ENCODE peak calls at places on chromosome 19, in seven cellular contexts. M, L, T, Z, P, H and R are unnamed samples.

GRCh38 chr19:49491030-49491803 is 3.8 kb downstream of the RPL13A start:
- DNase-seq in H (no peak), L (no peak), P (no peak), Z (no peak), T (no peak), M (no peak), R (no peak)

GRCh38 chr19:52689804-52690394 is 44.9 kb downstream of the ZNF611 start:
- DNase-seq in Z (peak), L (peak), H (peak), M (peak), P (peak), T (peak), R (peak)

GRCh38 chr19:46782355-46783019 is 5.9 kb downstream of the SLC1A5 start:
- DNase-seq in Z (no peak), M (no peak), L (no peak), H (no peak), P (no peak), T (no peak), R (no peak)

GRCh38 chr19:19109601-19110000 is 28.7 kb downstream of the TMEM161A start:
- DNase-seq in M (no peak), P (no peak), H (peak), Z (no peak), L (no peak), T (no peak), R (no peak)

GRCh38 chr19:53772943-53773342 is 51.2 kb downstream of the NLRP12 start:
- DNase-seq in T (peak), L (peak), H (peak), Z (peak), M (peak), P (no peak), R (peak)

GRCh38 chr19:13597625-13598024 is 91.3 kb upstream of the CACNA1A start:
- DNase-seq in L (peak), H (peak), T (peak), Z (no peak), P (no peak), M (peak), R (peak)

GRCh38 chr19:12611361-12611699 is 610 bp downstream of the ZNF791 start:
- DNase-seq in P (no peak), H (peak), L (peak), M (no peak), T (peak), Z (peak), R (peak)

GRCh38 chr19:35856546-35857149 is at the start of gene KIRREL2:
- DNase-seq in T (peak), M (no peak), H (no peak), Z (no peak), L (no peak), P (no peak), R (no peak)

GRCh38 chr19:55811340-55811739 is 20.5 kb downstream of the NLRP11 start:
- DNase-seq in L (no peak), T (no peak), H (no peak), P (no peak), M (no peak), Z (no peak), R (no peak)

GRCh38 chr19:10338940-10339339 is 484 bp downstream of the ICAM3 start:
- DNase-seq in M (no peak), Z (no peak), T (no peak), L (no peak), H (no peak), P (no peak), R (no peak)

DNA sequence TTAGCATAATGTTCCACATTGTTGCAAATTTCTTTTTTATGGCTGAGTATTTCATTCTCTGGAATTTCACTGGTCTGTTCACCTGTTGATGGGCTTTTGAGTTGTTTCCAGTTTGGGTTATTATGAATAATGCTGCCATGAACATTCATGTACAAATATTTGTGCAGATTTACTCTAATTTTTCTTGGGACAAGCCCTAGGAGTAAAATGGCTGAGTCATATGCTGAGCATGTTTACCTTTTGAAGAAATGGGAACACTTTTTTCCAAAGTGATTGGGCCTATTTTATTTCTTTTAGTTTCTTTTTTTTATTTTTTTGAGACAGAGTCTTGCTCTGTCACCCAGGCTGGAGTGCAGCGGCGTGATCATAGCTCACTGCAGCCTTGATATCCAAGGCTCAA is 4.7 kb upstream of the FBL start:
- DNase-seq in T (no peak), H (no peak), Z (no peak), L (no peak), P (no peak), M (no peak), R (no peak)
- H3K27ac ChIP-seq in T (no peak), H (no peak), Z (no peak), L (no peak), P (no peak), M (no peak), R (no peak)

GRCh38 chr19:2038284-2039081 is 12.6 kb downstream of the MKNK2 start:
- DNase-seq in L (no peak), M (no peak), P (no peak), T (peak), Z (no peak), H (no peak), R (no peak)

GRCh38 chr19:2037676-2038255 is 13.3 kb downstream of the MKNK2 start:
- DNase-seq in T (peak), M (no peak), Z (no peak), H (no peak), P (no peak), L (no peak), R (no peak)

GRCh38 chr19:2039959-2040646 is 10.9 kb downstream of the MKNK2 start:
- DNase-seq in M (no peak), Z (no peak), T (peak), P (no peak), L (no peak), H (no peak), R (no peak)

GRCh38 chr19:2040647-2041435 is 10.2 kb downstream of the MKNK2 start:
- DNase-seq in T (peak), L (no peak), P (no peak), Z (no peak), H (no peak), M (no peak), R (no peak)

GRCh38 chr19:2039082-2039958 is 11.7 kb downstream of the MKNK2 start:
- DNase-seq in H (no peak), Z (no peak), T (peak), P (no peak), L (no peak), M (no peak), R (no peak)
- H3K27ac ChIP-seq in H (no peak), Z (no peak), T (no peak), P (peak), L (no peak), M (no peak), R (no peak)

GRCh38 chr19:17303940-17304267 is 679 bp upstream of the ABHD8 start:
- DNase-seq in T (no peak), H (peak), P (no peak), M (no peak), Z (peak), L (no peak), R (no peak)
- H3K27ac ChIP-seq in T (no peak), H (no peak), P (no peak), M (peak), Z (peak), L (no peak), R (peak)

GRCh38 chr19:4375620-4376228 is 24.6 kb downstream of the SH3GL1 start:
- DNase-seq in H (peak), M (no peak), Z (no peak), L (no peak), T (peak), P (no peak), R (peak)
- H3K27ac ChIP-seq in H (peak), M (peak), Z (peak), L (peak), T (peak), P (no peak), R (peak)

DNA sequence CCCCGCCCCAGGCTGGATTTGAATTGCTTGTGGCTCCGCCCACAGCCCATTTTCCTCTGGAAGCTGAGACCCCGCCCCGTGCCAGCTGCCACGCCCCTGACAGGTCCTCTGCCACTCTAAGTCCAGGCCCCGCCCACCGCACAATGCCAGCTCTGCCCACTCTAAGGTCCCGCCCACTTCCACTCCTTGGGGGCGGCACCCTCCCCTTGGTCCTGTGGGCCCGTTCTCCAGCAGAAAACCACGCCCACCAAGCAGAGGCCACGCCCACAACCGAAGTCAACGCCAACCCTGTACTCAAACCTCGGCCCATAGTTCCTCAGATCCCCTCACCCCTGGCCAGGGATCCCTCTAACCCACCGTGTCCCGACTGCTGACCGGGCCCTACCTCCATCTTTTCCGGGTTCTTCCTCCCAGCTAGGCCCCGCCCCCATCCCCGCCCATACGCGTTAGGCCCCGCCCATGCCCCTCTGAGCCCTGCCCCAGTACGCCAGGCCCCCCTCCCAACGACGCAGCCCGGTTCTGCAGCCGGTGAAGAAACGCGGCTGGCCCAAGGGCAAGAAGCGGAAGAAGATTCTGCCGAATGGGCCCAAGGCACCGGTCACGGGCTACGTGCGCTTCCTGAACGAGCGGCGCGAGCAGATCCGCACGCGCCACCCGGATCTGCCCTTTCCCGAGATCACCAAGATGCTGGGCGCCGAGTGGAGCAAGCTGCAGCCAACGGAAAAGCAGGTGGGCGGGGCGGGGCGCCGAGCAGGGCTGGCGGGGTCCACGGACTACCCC is 1.3 kb downstream of the HMG20B start:
- DNase-seq in P (peak), M (peak), H (peak), L (peak), Z (peak), T (peak), R (peak)
- H3K27ac ChIP-seq in P (no peak), M (peak), H (no peak), L (no peak), Z (peak), T (no peak), R (no peak)

GRCh38 chr19:8446055-8446709 is 1.4 kb downstream of the HNRNPM start:
- DNase-seq in Z (no peak), M (no peak), L (no peak), P (no peak), H (peak), T (no peak), R (no peak)
- H3K27ac ChIP-seq in Z (peak), M (peak), L (no peak), P (peak), H (peak), T (peak), R (peak)

DNA sequence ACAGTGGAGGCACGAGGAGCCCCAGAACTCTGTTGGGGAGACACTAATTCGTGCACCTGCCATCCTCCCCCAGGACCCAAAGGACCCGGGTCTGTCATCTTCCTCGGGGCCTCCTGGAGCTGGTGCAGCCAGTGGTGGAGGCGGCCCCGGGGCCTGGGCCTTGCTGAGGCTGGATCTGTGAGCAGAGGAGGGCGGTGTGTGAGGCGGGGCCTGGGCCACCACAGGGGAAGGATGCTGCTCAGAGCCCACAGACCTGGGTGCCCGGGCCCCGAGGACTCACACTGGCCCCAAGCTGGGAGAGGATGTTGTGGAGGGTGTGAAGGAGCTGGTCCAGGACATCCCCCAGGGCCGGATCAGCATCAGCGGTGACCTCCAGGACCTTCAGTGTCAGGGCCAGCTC is 8.3 kb downstream of the IFNL3 start:
- DNase-seq in M (peak), T (no peak), H (no peak), Z (no peak), P (no peak), L (no peak), R (no peak)
- H3K27ac ChIP-seq in M (no peak), T (no peak), H (no peak), Z (no peak), P (no peak), L (no peak), R (no peak)

GRCh38 chr19:4038661-4039096 is 28.0 kb downstream of the ZBTB7A start:
- DNase-seq in Z (no peak), P (no peak), H (no peak), M (no peak), T (no peak), L (no peak), R (no peak)

GRCh38 chr19:4038057-4038456 is 28.6 kb downstream of the ZBTB7A start:
- DNase-seq in P (no peak), Z (no peak), H (no peak), T (no peak), M (no peak), L (no peak), R (no peak)

GRCh38 chr19:4036576-4037300 is 29.2 kb downstream of the PIAS4 start:
- DNase-seq in Z (no peak), L (no peak), H (no peak), M (no peak), T (no peak), P (no peak), R (no peak)

GRCh38 chr19:4035582-4035981 is 28.0 kb downstream of the PIAS4 start:
- DNase-seq in L (no peak), T (no peak), M (no peak), P (no peak), Z (no peak), H (no peak), R (no peak)

GRCh38 chr19:4037301-4037949 is 29.3 kb downstream of the ZBTB7A start:
- DNase-seq in M (no peak), L (no peak), Z (no peak), T (no peak), P (no peak), H (no peak), R (no peak)
- H3K27ac ChIP-seq in M (no peak), L (no peak), Z (no peak), T (no peak), P (no peak), H (no peak), R (no peak)

DNA sequence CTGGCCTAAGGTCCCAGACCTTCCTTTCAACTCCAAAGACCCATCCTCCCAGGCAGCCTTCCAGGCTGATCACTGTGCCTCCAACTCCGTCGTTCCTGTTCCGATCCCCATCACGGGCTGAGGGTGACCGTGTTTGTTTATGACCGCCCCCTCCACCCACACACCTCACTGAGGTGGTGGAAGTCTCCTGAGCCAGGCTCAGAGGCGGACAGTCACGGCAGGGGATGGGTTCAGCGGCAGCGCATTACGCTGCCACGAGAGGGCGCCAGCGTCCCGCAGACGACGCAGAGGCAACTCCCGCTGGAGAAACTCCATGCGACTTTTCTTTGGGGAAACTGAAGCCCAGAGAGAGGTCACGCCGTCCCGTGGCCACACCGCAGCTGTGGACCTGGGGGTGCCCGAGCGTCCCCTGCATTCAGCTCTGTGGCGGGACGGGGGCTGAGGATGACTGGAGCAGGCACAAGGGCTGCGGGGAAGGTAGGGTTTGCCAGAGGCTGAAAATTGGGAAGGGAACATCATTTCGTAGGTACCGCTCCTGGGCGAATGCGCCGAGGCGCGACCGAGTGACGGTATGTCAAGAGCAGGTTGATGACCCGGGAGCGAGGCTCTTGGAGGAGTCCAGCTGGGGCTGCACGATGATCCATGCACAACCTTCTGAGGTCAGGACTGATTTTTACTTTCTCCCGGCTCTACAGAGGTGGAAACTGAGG is 920 bp upstream of the ARRDC2 start:
- DNase-seq in T (peak), P (peak), H (peak), M (peak), L (peak), Z (peak), R (peak)
- H3K27ac ChIP-seq in T (peak), P (peak), H (peak), M (peak), L (no peak), Z (peak), R (peak)